ENCODE peak calls at places on chromosomes 1 and 21, in nine cellular contexts. R, Q, N, M, J, V, H, A and W are unnamed samples.

GRCh38 chr1:169707917-169708604 is 3.4 kb downstream of the SELL start:
- DNase-seq in R (no peak), Q (no peak), N (no peak), M (no peak), J (no peak), V (no peak), H (no peak), A (peak; percentile 14), W (no peak)

GRCh38 chr1:159600894-159601293 is 13.3 kb downstream of the APCS start:
- DNase-seq in R (no peak), Q (no peak), N (no peak), M (no peak), J (no peak), V (no peak), H (no peak), A (no peak), W (no peak)

GRCh38 chr21:33345751-33346238 is 21.0 kb downstream of the IFNAR1 start:
- DNase-seq in R (no peak), Q (no peak), N (no peak), M (no peak), J (no peak), V (no peak), H (no peak), A (no peak), W (no peak)

GRCh38 chr1:204041803-204042505 is 31.0 kb upstream of the SOX13 start:
- DNase-seq in R (no peak), Q (peak; percentile 22), N (no peak), M (no peak), J (no peak), V (no peak), H (no peak), A (no peak), W (no peak)

GRCh38 chr1:201628490-201628889 is 89.6 kb downstream of the NAV1 start:
- DNase-seq in R (no peak), Q (no peak), N (no peak), M (no peak), J (peak; percentile 54), V (no peak), H (peak; percentile 49), A (no peak), W (no peak)

GRCh38 chr1:112933820-112934561 is 22.0 kb downstream of the SLC16A1 start:
- DNase-seq in R (no peak), Q (no peak), N (no peak), M (no peak), J (no peak), V (no peak), H (no peak), A (no peak), W (no peak)

GRCh38 chr1:205907794-205908193 is 35.5 kb downstream of the SLC26A9 start:
- DNase-seq in R (no peak), Q (peak; percentile 61), N (no peak), M (no peak), J (no peak), V (peak; percentile 21), H (no peak), A (no peak), W (no peak)

GRCh38 chr1:49448200-49448599 is 575.6 kb downstream of the AGBL4 start:
- DNase-seq in R (no peak), Q (no peak), N (no peak), M (no peak), J (no peak), V (no peak), H (no peak), A (no peak), W (no peak)

GRCh38 chr1:40423264-40423642 is 27.0 kb upstream of the ZFP69B start:
- DNase-seq in R (no peak), Q (no peak), N (no peak), M (peak; percentile 14), J (no peak), V (no peak), H (no peak), A (no peak), W (no peak)

GRCh38 chr1:33364578-33364945 is 43.7 kb upstream of the A3GALT2 start:
- DNase-seq in R (no peak), Q (peak; percentile 38), N (no peak), M (no peak), J (peak; percentile 27), V (no peak), H (no peak), A (no peak), W (no peak)

GRCh38 chr1:216688127-216688657 is 35.0 kb downstream of the ESRRG start:
- DNase-seq in R (no peak), Q (no peak), N (no peak), M (no peak), J (no peak), V (no peak), H (no peak), A (no peak), W (no peak)

GRCh38 chr1:208174200-208174599 is 70.0 kb downstream of the PLXNA2 start:
- DNase-seq in R (no peak), Q (peak; percentile 32), N (no peak), M (no peak), J (no peak), V (no peak), H (no peak), A (no peak), W (no peak)

GRCh38 chr21:39125752-39126485 is 57.3 kb downstream of the PSMG1 start:
- DNase-seq in R (no peak), Q (peak; percentile 83), N (no peak), M (peak; percentile 39), J (peak; percentile 67), V (no peak), H (no peak), A (no peak), W (no peak)

GRCh38 chr1:228437424-228437823 is 20.8 kb upstream of the TRIM17 start:
- DNase-seq in R (no peak), Q (no peak), N (no peak), M (no peak), J (no peak), V (no peak), H (no peak), A (no peak), W (no peak)

GRCh38 chr1:84269286-84269685 is 32.2 kb upstream of the SAMD13 start:
- DNase-seq in R (no peak), Q (no peak), N (no peak), M (no peak), J (no peak), V (no peak), H (no peak), A (no peak), W (no peak)

GRCh38 chr1:203534526-203534925 is 40.6 kb downstream of the OPTC start:
- DNase-seq in R (no peak), Q (peak; percentile 98), N (no peak), M (no peak), J (no peak), V (peak; percentile 74), H (no peak), A (no peak), W (no peak)

GRCh38 chr1:18178125-18178524 is 70.5 kb downstream of the IGSF21 start:
- DNase-seq in R (no peak), Q (no peak), N (no peak), M (no peak), J (no peak), V (no peak), H (no peak), A (no peak), W (no peak)

GRCh38 chr1:9061949-9062555 is 7.4 kb downstream of the SLC2A5 start:
- DNase-seq in R (no peak), Q (peak; percentile 20), N (no peak), M (no peak), J (no peak), V (no peak), H (no peak), A (no peak), W (no peak)

GRCh38 chr1:15616704-15617172 is 520 bp upstream of the DDI2 start:
- DNase-seq in R (no peak), Q (peak; percentile 66), N (no peak), M (peak; percentile 49), J (no peak), V (no peak), H (peak; percentile 49), A (no peak), W (no peak)

GRCh38 chr1:74426208-74426932 is 86.0 kb downstream of the LRRC53 start:
- DNase-seq in R (no peak), Q (peak; percentile 0), N (no peak), M (no peak), J (no peak), V (no peak), H (no peak), A (no peak), W (no peak)

GRCh38 chr1:38860464-38860816 is 868 bp upstream of the RRAGC start:
- DNase-seq in R (no peak), Q (peak; percentile 11), N (no peak), M (peak; percentile 50), J (no peak), V (no peak), H (no peak), A (no peak), W (no peak)

GRCh38 chr21:31750843-31751242 is 18.9 kb upstream of the SCAF4 start:
- DNase-seq in R (no peak), Q (no peak), N (no peak), M (no peak), J (no peak), V (no peak), H (no peak), A (no peak), W (no peak)

GRCh38 chr1:181647314-181648035 is 164.2 kb downstream of the CACNA1E start:
- DNase-seq in R (no peak), Q (no peak), N (no peak), M (no peak), J (no peak), V (no peak), H (no peak), A (no peak), W (no peak)

GRCh38 chr1:6461538-6462411 is 4.2 kb downstream of the TNFRSF25 start:
- DNase-seq in R (no peak), Q (no peak), N (no peak), M (no peak), J (no peak), V (no peak), H (no peak), A (no peak), W (no peak)

GRCh38 chr1:54120698-54121481 is 31.9 kb downstream of the CDCP2 start:
- DNase-seq in R (no peak), Q (no peak), N (no peak), M (no peak), J (no peak), V (no peak), H (peak; percentile 0), A (no peak), W (no peak)

GRCh38 chr1:92030701-92031107 is 919 bp downstream of the EPHX4 start:
- DNase-seq in R (no peak), Q (peak; percentile 15), N (no peak), M (no peak), J (no peak), V (no peak), H (no peak), A (no peak), W (peak; percentile 19)

GRCh38 chr21:41766883-41767605 is at the start of gene RIPK4:
- DNase-seq in R (peak; percentile 44), Q (no peak), N (peak; percentile 42), M (no peak), J (no peak), V (no peak), H (no peak), A (peak; percentile 23), W (no peak)

GRCh38 chr1:65493792-65494191 is 73.3 kb downstream of the LEPR start:
- DNase-seq in R (no peak), Q (peak; percentile 31), N (no peak), M (no peak), J (no peak), V (no peak), H (no peak), A (no peak), W (no peak)

GRCh38 chr1:118928739-118929554 is 59.2 kb downstream of the TBX15 start:
- DNase-seq in R (no peak), Q (peak; percentile 64), N (no peak), M (no peak), J (no peak), V (no peak), H (no peak), A (no peak), W (no peak)

GRCh38 chr1:154213274-154213673 is 7.1 kb upstream of the CFAP141 start:
- DNase-seq in R (no peak), Q (no peak), N (no peak), M (no peak), J (no peak), V (no peak), H (no peak), A (no peak), W (no peak)

GRCh38 chr1:37634554-37635308 is at the start of gene RSPO1:
- DNase-seq in R (no peak), Q (peak; percentile 50), N (no peak), M (no peak), J (no peak), V (no peak), H (no peak), A (no peak), W (no peak)